ENCODE peak calls at places on chromosomes 11 and 22, in nine cellular contexts. K is K562, P is GM23338, Y is stomach, L is breast epithelium, M is GM12891, J is suprapubic skin, Q is transverse colon, W is H1. B is an unnamed sample.

GRCh38 chr11:1509626-1510255 is 23.2 kb upstream of the MOB2 start:
- DNase-seq in W (no peak), J (no peak), L (no peak), Q (no peak), M (no peak), Y (no peak), P (no peak), K (no peak), B (no peak)

GRCh38 chr22:47842119-47842518 is 1079.7 kb downstream of the TBC1D22A start:
- DNase-seq in Q (no peak), W (no peak), M (no peak), J (no peak), L (no peak), Y (no peak), P (no peak), K (no peak), B (no peak)

GRCh38 chr11:66330931-66331330 is 5.3 kb downstream of the RIN1 start:
- DNase-seq in J (no peak), K (no peak), W (no peak), L (no peak), Y (no peak), P (no peak), M (no peak), Q (no peak), B (no peak)

GRCh38 chr11:2810401-2811205 is 75.0 kb downstream of the CDKN1C start:
- DNase-seq in M (no peak), Q (no peak), K (no peak), J (peak), L (no peak), Y (no peak), W (no peak), P (no peak), B (no peak)

GRCh38 chr22:47406180-47406723 is 643.8 kb downstream of the TBC1D22A start:
- DNase-seq in Y (no peak), L (no peak), M (no peak), W (no peak), P (no peak), K (no peak), Q (no peak), J (no peak), B (no peak)

GRCh38 chr11:100780470-100780869 is 93.4 kb downstream of the ARHGAP42 start:
- DNase-seq in K (no peak), P (no peak), W (no peak), J (no peak), M (no peak), L (no peak), Q (no peak), Y (no peak), B (no peak)

GRCh38 chr11:123233978-123234340 is 38.9 kb upstream of the CLMP start:
- DNase-seq in J (no peak), M (no peak), Y (no peak), P (no peak), Q (no peak), L (no peak), W (no peak), K (no peak), B (no peak)

GRCh38 chr11:134571301-134571700 is 159.3 kb upstream of the B3GAT1 start:
- DNase-seq in Y (no peak), K (no peak), Q (no peak), L (no peak), P (no peak), J (no peak), M (no peak), W (peak), B (no peak)

GRCh38 chr11:2507945-2508749 is 63.3 kb downstream of the KCNQ1 start:
- DNase-seq in P (no peak), L (no peak), Y (no peak), M (no peak), J (peak), Q (peak), W (no peak), K (peak), B (no peak)

GRCh38 chr11:70400643-70401042 is 2.3 kb downstream of the CTTN start:
- DNase-seq in J (no peak), P (peak), W (no peak), K (no peak), Q (no peak), M (no peak), Y (no peak), L (no peak), B (no peak)

GRCh38 chr11:33476945-33477584 is 219.9 kb downstream of the HIPK3 start:
- DNase-seq in L (no peak), Q (no peak), P (no peak), M (no peak), K (no peak), Y (no peak), J (no peak), W (no peak), B (no peak)

GRCh38 chr11:81476345-81476744 is 1257.3 kb downstream of the FAM181B start:
- DNase-seq in P (no peak), M (no peak), K (no peak), Y (no peak), Q (no peak), W (no peak), J (no peak), L (no peak), B (no peak)

GRCh38 chr22:21764038-21764804 is 28.6 kb upstream of the YPEL1 start:
- DNase-seq in W (no peak), M (no peak), L (no peak), K (no peak), P (no peak), Q (no peak), Y (no peak), J (no peak), B (no peak)

GRCh38 chr22:37148031-37148651 is 1.6 kb downstream of the IL2RB start:
- DNase-seq in P (no peak), L (no peak), W (no peak), M (no peak), Y (no peak), Q (no peak), K (no peak), J (no peak), B (no peak)

GRCh38 chr11:123653997-123654565 is 343 bp downstream of the SCN3B start:
- DNase-seq in Q (peak), L (peak), P (peak), K (peak), J (peak), W (peak), Y (peak), M (peak), B (no peak)

GRCh38 chr11:126337472-126338241 is 17.8 kb upstream of the ST3GAL4 start:
- DNase-seq in Q (no peak), W (no peak), K (no peak), L (no peak), P (no peak), Y (no peak), J (peak), M (no peak), B (no peak)

GRCh38 chr22:38698407-38699094 is 2.2 kb downstream of the JOSD1 start:
- DNase-seq in Y (no peak), M (no peak), L (no peak), J (no peak), K (no peak), P (no peak), W (no peak), Q (no peak), B (no peak)

GRCh38 chr11:67002297-67002913 is 20.5 kb upstream of the SYT12 start:
- DNase-seq in Q (no peak), J (no peak), Y (no peak), M (no peak), W (peak), K (no peak), L (no peak), P (peak), B (no peak)

GRCh38 chr11:119103793-119104192 is 2.1 kb upstream of the DPAGT1 start:
- DNase-seq in P (no peak), M (no peak), W (no peak), K (peak), Y (no peak), J (no peak), Q (no peak), L (no peak), B (peak)

GRCh38 chr11:24078056-24078455 is 418.8 kb upstream of the LUZP2 start:
- DNase-seq in W (no peak), J (no peak), Q (no peak), M (no peak), P (no peak), K (no peak), L (no peak), Y (no peak), B (no peak)

GRCh38 chr11:57200937-57201336 is 19.2 kb downstream of the LRRC55 start:
- DNase-seq in Q (no peak), Y (no peak), K (no peak), L (no peak), M (no peak), J (no peak), P (no peak), W (no peak), B (no peak)

GRCh38 chr22:27463121-27463520 is 338.4 kb downstream of the MN1 start:
- DNase-seq in J (no peak), W (no peak), M (no peak), L (no peak), Y (no peak), Q (no peak), P (no peak), K (no peak), B (no peak)

GRCh38 chr11:64534391-64534801 is 56.6 kb upstream of the SLC22A12 start:
- DNase-seq in Q (no peak), J (peak), W (no peak), K (no peak), Y (no peak), P (no peak), L (no peak), M (no peak), B (no peak)

GRCh38 chr22:45777046-45777851 is 105.6 kb downstream of the ATXN10 start:
- DNase-seq in P (no peak), L (no peak), J (no peak), M (no peak), Y (no peak), W (no peak), Q (no peak), K (no peak), B (no peak)
- TF ChIP-seq POLR2AphosphoS5 in P (no peak), L (no peak), J (no peak), M (no peak), Y (no peak), W (no peak), Q (no peak), K (no peak), B (no peak)

GRCh38 chr11:441418-442274 is at the start of gene ANO9:
- DNase-seq in L (peak), J (no peak), K (peak), M (peak), Q (peak), Y (peak), W (peak), P (peak), B (peak)
- TF ChIP-seq POLR2AphosphoS5 in L (no peak), J (no peak), K (no peak), M (no peak), Q (peak), Y (no peak), W (no peak), P (peak), B (no peak)

GRCh38 chr22:42805998-42806481 is 51.0 kb downstream of the ARFGAP3 start:
- DNase-seq in Y (peak), L (peak), K (no peak), M (no peak), Q (no peak), W (peak), P (no peak), J (no peak), B (no peak)

GRCh38 chr22:42803454-42803853 is 53.6 kb downstream of the ARFGAP3 start:
- DNase-seq in Q (no peak), P (no peak), Y (peak), J (no peak), M (no peak), W (no peak), K (no peak), L (peak), B (no peak)

GRCh38 chr22:42808516-42808915 is 48.6 kb downstream of the ARFGAP3 start:
- DNase-seq in P (no peak), W (no peak), Q (no peak), Y (no peak), J (no peak), K (no peak), M (no peak), L (no peak), B (no peak)

GRCh38 chr22:42807185-42807584 is 49.9 kb downstream of the ARFGAP3 start:
- DNase-seq in J (no peak), M (no peak), W (no peak), Q (no peak), L (peak), Y (no peak), K (no peak), P (no peak), B (no peak)

GRCh38 chr22:42805016-42805997 is 51.8 kb downstream of the ARFGAP3 start:
- DNase-seq in W (no peak), M (no peak), P (peak), Q (no peak), Y (peak), K (no peak), L (peak), J (no peak), B (no peak)
- TF ChIP-seq POLR2AphosphoS5 in W (no peak), M (no peak), P (no peak), Q (no peak), Y (peak), K (no peak), L (no peak), J (no peak), B (no peak)

GRCh38 chr11:114233755-114234154 is 62.4 kb upstream of the NNMT start:
- DNase-seq in W (no peak), K (no peak), L (no peak), Q (no peak), P (no peak), J (no peak), Y (no peak), M (no peak), B (no peak)

GRCh38 chr11:114236829-114237228 is 59.4 kb upstream of the NNMT start:
- DNase-seq in W (no peak), J (no peak), Y (no peak), M (no peak), L (no peak), K (no peak), Q (no peak), P (no peak), B (no peak)

GRCh38 chr11:114242032-114242431 is 54.2 kb upstream of the NNMT start:
- DNase-seq in Q (no peak), J (no peak), P (no peak), Y (no peak), L (no peak), M (no peak), W (no peak), K (no peak), B (no peak)

GRCh38 chr11:114239632-114240224 is 56.5 kb upstream of the NNMT start:
- DNase-seq in K (peak), Q (no peak), P (no peak), W (no peak), L (no peak), Y (no peak), J (no peak), M (no peak), B (no peak)

DNA sequence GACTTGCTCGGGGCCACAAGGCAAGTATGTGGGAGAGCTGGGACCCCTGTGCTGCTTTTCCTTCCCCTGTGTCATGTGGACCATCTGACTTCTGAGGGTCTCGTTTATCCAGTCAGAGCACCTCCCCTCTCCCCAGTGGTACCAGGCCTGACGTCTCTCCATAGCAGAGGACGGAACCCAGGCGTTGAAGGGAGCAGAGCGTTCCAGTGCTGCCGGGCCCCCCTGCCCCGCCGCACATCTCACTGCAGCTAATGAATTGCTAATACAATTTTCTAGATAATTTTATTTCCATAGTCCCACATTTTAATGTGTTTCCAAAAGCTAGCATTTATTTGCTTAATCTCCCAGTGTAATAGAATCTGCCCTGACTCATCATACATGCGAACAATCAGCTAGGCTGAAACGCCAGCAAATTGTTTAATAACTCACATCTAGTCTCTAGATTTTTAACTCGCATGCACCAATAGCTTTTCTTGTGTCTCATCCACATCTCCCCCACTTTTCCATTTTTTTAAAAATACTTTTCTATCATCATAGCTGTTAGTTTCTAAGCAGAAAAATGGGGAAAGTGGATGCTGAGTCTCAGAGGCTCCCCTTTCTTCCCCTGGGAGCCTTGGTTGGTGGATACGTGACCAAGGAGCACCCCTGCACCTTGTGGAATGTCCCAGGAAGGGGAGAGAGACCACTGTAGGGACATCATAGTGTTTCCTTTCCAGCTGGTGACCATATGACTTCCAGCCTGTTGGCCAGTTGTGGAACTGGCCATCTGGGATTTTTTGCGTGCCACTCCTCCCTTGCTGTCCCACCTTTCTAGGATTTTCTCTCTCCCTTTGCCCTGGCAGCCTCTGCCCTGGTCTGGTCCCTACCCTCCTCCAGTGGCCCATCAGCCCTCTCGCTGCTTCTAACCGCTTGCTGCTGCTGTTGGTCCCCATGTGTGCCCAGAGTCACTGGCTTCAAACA is 58.6 kb upstream of the NNMT start:
- DNase-seq in M (no peak), K (no peak), Q (no peak), Y (no peak), W (no peak), J (no peak), L (no peak), P (no peak), B (no peak)
- TF ChIP-seq POLR2AphosphoS5 in M (no peak), K (no peak), Q (no peak), Y (no peak), W (no peak), J (no peak), L (no peak), P (no peak), B (no peak)

B was measured in HL-60.